ENCODE peak calls at places on chromosomes 2 and 18, in six cellular contexts. K is neuronal stem cell, D is IMR-90, T is H1, W is mesendoderm, F is trophoblast cell. J is an unnamed sample. For H3K36me3, the result is how much of the 10 kb centered on the place peaks cover.

GRCh38 chr2:119116411-119117295 is 41.9 kb downstream of the C1QL2 start:
- DNase-seq in D (no peak), W (no peak), T (peak), F (no peak), K (no peak), J (no peak)

GRCh38 chr2:176107731-176108181 is 676 bp downstream of the HOXD11 start:
- DNase-seq in W (no peak), D (no peak), K (no peak), F (no peak), T (peak), J (no peak)

GRCh38 chr18:55458456-55459238 is 129.3 kb downstream of the TCF4 start:
- DNase-seq in T (no peak), K (peak), F (no peak), D (no peak), W (no peak), J (peak)

GRCh38 chr2:63047534-63048281 is 2.9 kb upstream of the OTX1 start:
- DNase-seq in K (peak), T (peak), D (no peak), W (peak), F (no peak), J (peak)

GRCh38 chr2:234304945-234305344 is 191.9 kb downstream of the ARL4C start:
- DNase-seq in K (peak), F (peak), T (no peak), W (peak), D (peak), J (peak)

GRCh38 chr18:3012920-3013810 is at the start of gene LPIN2:
- DNase-seq in T (peak), D (peak), K (peak), W (peak), F (peak), J (peak)

GRCh38 chr2:203873921-203874631 is 6.5 kb downstream of the CTLA4 start:
- DNase-seq in D (no peak), K (no peak), F (no peak), W (peak), T (no peak), J (no peak)

GRCh38 chr2:122077114-122077513 is 321.7 kb downstream of the TSN start:
- DNase-seq in W (no peak), K (no peak), T (no peak), F (no peak), D (no peak), J (no peak)

GRCh38 chr2:64831134-64831976 is 157.8 kb upstream of the SLC1A4 start:
- DNase-seq in D (peak), T (peak), W (peak), K (peak), F (peak), J (peak)

GRCh38 chr2:192749606-192750200 is 555.0 kb upstream of the TMEFF2 start:
- DNase-seq in T (no peak), F (no peak), K (no peak), W (peak), D (no peak), J (no peak)

GRCh38 chr18:74540689-74541421 is 6.6 kb downstream of the CNDP1 start:
- DNase-seq in K (no peak), D (peak), F (peak), W (no peak), T (no peak), J (peak)

DNA sequence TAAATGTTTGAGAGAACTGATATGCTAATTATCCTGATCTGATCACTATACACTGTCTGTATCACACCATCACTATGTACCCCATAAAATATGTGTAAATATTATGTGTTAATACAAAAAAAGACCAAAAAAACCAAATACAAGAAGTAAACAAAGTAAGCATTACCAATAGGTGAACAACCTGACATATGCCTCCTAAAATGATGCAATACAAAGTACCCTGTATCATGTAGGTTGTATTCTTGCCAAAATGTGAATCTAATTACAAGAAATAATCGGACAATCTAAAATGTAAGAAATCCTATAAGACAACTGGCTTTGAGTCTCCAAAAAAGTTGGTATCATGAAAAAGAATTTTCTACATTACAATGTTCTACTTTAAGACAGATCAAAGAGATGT is 7.8 kb downstream of the POLR1A start:
- DNase-seq in W (no peak), K (no peak), T (no peak), F (no peak), D (no peak), J (no peak)
- H3K36me3 ChIP-seq in W (under half), K (half or more), T (under half), F (under half), D (under half), J (half or more)

GRCh38 chr2:150695441-150696135 is 208.1 kb upstream of the RND3 start:
- DNase-seq in W (no peak), D (no peak), T (no peak), F (no peak), K (no peak), J (no peak)
- H3K23ac ChIP-seq in W (no peak), D (no peak), T (no peak), F (no peak), K (no peak), J (no peak)

GRCh38 chr2:25246001-25246400 is 77.6 kb upstream of the POMC start:
- DNase-seq in F (no peak), T (no peak), D (no peak), W (no peak), K (no peak), J (no peak)
- H3K36me3 ChIP-seq in F (half or more), T (half or more), D (half or more), W (under half), K (half or more), J (half or more)

GRCh38 chr2:239725551-239725890 is 299.6 kb downstream of the NDUFA10 start:
- DNase-seq in K (no peak), T (no peak), D (no peak), F (no peak), W (no peak), J (no peak)

GRCh38 chr2:239722760-239723448 is 302.2 kb downstream of the NDUFA10 start:
- DNase-seq in K (no peak), D (no peak), W (no peak), T (peak), F (no peak), J (no peak)

GRCh38 chr2:239724851-239725550 is 300.1 kb downstream of the NDUFA10 start:
- DNase-seq in D (no peak), K (no peak), T (no peak), F (no peak), W (no peak), J (no peak)

GRCh38 chr2:239723486-239724193 is 301.5 kb downstream of the NDUFA10 start:
- DNase-seq in W (no peak), K (no peak), F (no peak), D (no peak), T (no peak), J (no peak)

DNA sequence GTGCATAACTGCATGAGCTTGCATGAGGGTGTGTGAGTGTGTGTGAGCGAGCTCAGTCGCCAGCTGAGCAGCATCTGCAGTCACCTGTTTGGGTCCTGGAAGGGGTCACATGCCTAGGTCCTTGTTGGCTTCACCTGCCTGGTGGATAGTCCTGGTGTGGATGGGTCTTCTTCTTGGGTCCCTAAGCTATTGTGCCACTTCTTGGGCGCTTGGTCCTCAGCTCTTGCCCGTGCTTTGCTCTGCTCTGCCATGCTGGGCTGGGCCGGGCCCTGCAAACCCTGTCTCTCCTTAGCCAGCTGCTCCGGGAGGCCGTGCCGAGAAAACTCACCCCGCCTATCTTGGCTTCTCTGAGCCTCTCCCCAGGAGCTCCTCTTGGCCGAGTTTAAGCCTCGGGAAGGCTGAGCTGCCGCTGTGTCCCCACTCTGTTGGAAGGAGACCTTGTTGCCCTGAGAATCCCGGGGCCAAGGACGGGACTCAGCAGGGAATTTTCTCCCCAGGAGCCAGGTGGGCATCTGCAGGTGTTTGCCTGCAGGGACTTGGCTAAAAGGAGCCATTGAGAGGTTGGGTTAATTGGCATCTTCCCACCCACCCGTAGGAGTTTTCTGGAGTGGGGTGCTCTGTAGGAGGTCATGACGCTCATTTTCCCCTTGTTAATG is 300.8 kb downstream of the NDUFA10 start:
- DNase-seq in F (no peak), K (no peak), T (no peak), D (no peak), W (no peak), J (no peak)
- H3K23ac ChIP-seq in F (no peak), K (peak), T (no peak), D (no peak), W (no peak), J (peak)